ENCODE peak calls at places on chromosomes 16 and 17, in five cellular contexts. R, W, M, B and O are unnamed samples.

GRCh38 chr17:64056269-64057005 is 36.0 kb upstream of the ICAM2 start:
- DNase-seq in W (no peak), B (no peak), R (peak; percentile 43), M (no peak), O (peak; percentile 57)

GRCh38 chr17:62703269-62703775 is 75.9 kb downstream of the MRC2 start:
- DNase-seq in W (no peak), B (no peak), M (no peak), R (no peak), O (no peak)

GRCh38 chr16:19994771-19995170 is 78.9 kb downstream of the GPR139 start:
- DNase-seq in B (no peak), R (no peak), W (no peak), M (no peak), O (no peak)

GRCh38 chr16:10616744-10617640 is 36.6 kb upstream of the EMP2 start:
- DNase-seq in M (no peak), W (peak; percentile 8), B (peak; percentile 96), R (no peak), O (no peak)

GRCh38 chr16:27387724-27388123 is 14.2 kb upstream of the IL21R start:
- DNase-seq in M (no peak), B (no peak), R (no peak), W (no peak), O (peak; percentile 74)

GRCh38 chr16:14529010-14529669 is 100.9 kb downstream of the PARN start:
- DNase-seq in B (peak; percentile 94), M (peak; percentile 70), W (peak; percentile 66), R (peak; percentile 64), O (peak; percentile 81)

GRCh38 chr16:57982345-57982744 is 11.4 kb upstream of the CNGB1 start:
- DNase-seq in W (no peak), M (no peak), B (no peak), R (no peak), O (no peak)

GRCh38 chr16:82192665-82193064 is 22.6 kb upstream of the MPHOSPH6 start:
- DNase-seq in W (no peak), B (no peak), R (no peak), M (no peak), O (no peak)

GRCh38 chr17:31048780-31049179 is 46.0 kb upstream of the NF1 start:
- DNase-seq in B (no peak), M (no peak), W (no peak), R (no peak), O (no peak)

GRCh38 chr17:82865274-82865673 is 25.5 kb upstream of the ZNF750 start:
- DNase-seq in R (no peak), W (no peak), B (no peak), M (no peak), O (no peak)

GRCh38 chr17:49987681-49988441 is 7.2 kb downstream of the DLX3 start:
- DNase-seq in B (no peak), W (no peak), M (no peak), R (no peak), O (no peak)

GRCh38 chr16:11327277-11328171 is 17.7 kb upstream of the RMI2 start:
- DNase-seq in R (no peak), B (no peak), W (no peak), M (no peak), O (peak; percentile 63)

GRCh38 chr16:13421726-13422125 is 498.2 kb upstream of the ERCC4 start:
- DNase-seq in B (no peak), R (no peak), M (no peak), W (no peak), O (no peak)

GRCh38 chr17:2054740-2055493 is at the start of gene HIC1:
- DNase-seq in W (no peak), B (peak; percentile 24), M (peak; percentile 67), R (no peak), O (no peak)

GRCh38 chr16:63363738-63364137 is 1327.5 kb upstream of the CDH8 start:
- DNase-seq in M (no peak), B (peak; percentile 1), R (no peak), W (no peak), O (no peak)

GRCh38 chr17:56833023-56833811 is 503 bp downstream of the C17orf67 start:
- DNase-seq in R (peak; percentile 31), M (peak; percentile 67), W (peak; percentile 51), B (no peak), O (peak; percentile 20)

GRCh38 chr16:71711789-71712188 is 12.7 kb downstream of the PHLPP2 start:
- DNase-seq in B (no peak), W (no peak), R (no peak), M (no peak), O (no peak)

GRCh38 chr17:64546716-64547115 is 39.9 kb downstream of the CEP95 start:
- DNase-seq in M (no peak), W (no peak), B (no peak), R (no peak), O (no peak)

GRCh38 chr16:57123216-57123968 is 31.0 kb downstream of the CPNE2 start:
- DNase-seq in W (no peak), M (peak; percentile 57), B (no peak), R (no peak), O (no peak)

GRCh38 chr16:16991711-16992110 is 479.0 kb downstream of the XYLT1 start:
- DNase-seq in W (no peak), R (no peak), B (no peak), M (no peak), O (no peak)

GRCh38 chr16:53091508-53092211 is 36.9 kb downstream of the CHD9 start:
- DNase-seq in R (no peak), W (no peak), B (no peak), M (no peak), O (peak; percentile 72)

GRCh38 chr16:3149630-3150345 is 15.0 kb downstream of the ZNF213 start:
- DNase-seq in M (peak; percentile 80), W (no peak), R (no peak), B (no peak), O (no peak)

GRCh38 chr16:25092489-25092888 is 19.1 kb upstream of the LCMT1 start:
- DNase-seq in B (no peak), M (no peak), R (no peak), W (no peak), O (no peak)

GRCh38 chr16:20944861-20945390 is 44.4 kb downstream of the LYRM1 start:
- DNase-seq in R (no peak), B (peak; percentile 35), M (peak; percentile 48), W (no peak), O (no peak)

GRCh38 chr17:36818134-36818825 is 119.0 kb upstream of the LHX1 start:
- DNase-seq in B (no peak), W (no peak), R (no peak), M (no peak), O (no peak)

GRCh38 chr16:84052071-84052622 is 9.6 kb upstream of the SLC38A8 start:
- DNase-seq in M (no peak), W (no peak), R (no peak), B (no peak), O (no peak)
- TF ChIP-seq JUND in M (no peak), W (no peak), R (no peak), B (no peak), O (no peak)

GRCh38 chr16:88599092-88599733 is 29.0 kb downstream of the ZC3H18 start:
- DNase-seq in M (no peak), W (no peak), R (no peak), B (no peak), O (no peak)

GRCh38 chr16:88601313-88602036 is 31.3 kb downstream of the ZC3H18 start:
- DNase-seq in B (no peak), W (no peak), R (no peak), M (no peak), O (no peak)

GRCh38 chr16:88600539-88600896 is 30.3 kb downstream of the ZC3H18 start:
- DNase-seq in M (no peak), W (no peak), R (no peak), B (no peak), O (no peak)

GRCh38 chr16:88597856-88598491 is 27.8 kb downstream of the ZC3H18 start:
- DNase-seq in R (no peak), M (no peak), B (peak; percentile 81), W (no peak), O (no peak)

GRCh38 chr16:88599825-88600538 is 29.8 kb downstream of the ZC3H18 start:
- DNase-seq in B (no peak), W (no peak), M (no peak), R (no peak), O (no peak)
- TF ChIP-seq JUND in B (no peak), W (no peak), M (no peak), R (no peak), O (no peak)

GRCh38 chr17:45759761-45760160 is 24.4 kb upstream of the CRHR1 start:
- DNase-seq in B (no peak), M (peak; percentile 51), R (no peak), W (peak; percentile 52), O (no peak)

GRCh38 chr17:45764479-45764878 is 19.6 kb upstream of the CRHR1 start:
- DNase-seq in W (no peak), M (no peak), B (no peak), R (no peak), O (no peak)

GRCh38 chr17:45763182-45763581 is 20.9 kb upstream of the CRHR1 start:
- DNase-seq in M (no peak), R (no peak), W (no peak), B (no peak), O (no peak)

GRCh38 chr17:45758544-45758943 is 25.6 kb upstream of the CRHR1 start:
- DNase-seq in B (no peak), W (no peak), R (no peak), M (no peak), O (no peak)

DNA sequence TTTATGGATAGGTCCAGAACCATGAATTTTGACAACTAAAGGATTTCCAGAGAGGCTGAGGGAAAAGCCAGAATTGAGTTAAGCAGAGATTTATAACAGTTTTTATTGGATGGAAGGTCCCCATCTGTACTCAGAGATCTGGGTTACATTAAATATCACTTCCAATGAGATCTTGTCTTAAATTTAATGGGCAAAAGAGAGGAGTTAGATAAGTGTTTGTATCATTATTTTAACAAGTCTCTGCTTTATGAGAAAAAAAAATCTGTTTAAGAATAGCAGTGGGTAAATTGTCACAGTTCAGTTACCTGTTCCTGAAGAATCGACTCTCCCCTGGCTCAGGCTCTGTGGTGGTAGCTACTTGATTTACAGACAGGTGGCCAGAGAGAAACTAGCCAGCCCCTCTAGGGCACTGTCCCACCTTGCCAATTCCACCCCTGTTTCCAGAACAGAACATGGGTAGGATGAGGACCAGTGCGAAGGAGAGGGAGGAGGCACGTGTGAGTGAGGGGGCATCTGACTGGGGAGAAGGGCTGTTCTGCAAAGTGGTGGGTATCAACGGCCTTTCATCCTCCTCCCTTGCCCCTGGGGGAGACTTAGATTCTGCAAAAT is 22.1 kb upstream of the CRHR1 start:
- DNase-seq in R (no peak), M (no peak), B (no peak), W (no peak), O (no peak)
- TF ChIP-seq JUND in R (no peak), M (no peak), B (no peak), W (no peak), O (no peak)

DNA sequence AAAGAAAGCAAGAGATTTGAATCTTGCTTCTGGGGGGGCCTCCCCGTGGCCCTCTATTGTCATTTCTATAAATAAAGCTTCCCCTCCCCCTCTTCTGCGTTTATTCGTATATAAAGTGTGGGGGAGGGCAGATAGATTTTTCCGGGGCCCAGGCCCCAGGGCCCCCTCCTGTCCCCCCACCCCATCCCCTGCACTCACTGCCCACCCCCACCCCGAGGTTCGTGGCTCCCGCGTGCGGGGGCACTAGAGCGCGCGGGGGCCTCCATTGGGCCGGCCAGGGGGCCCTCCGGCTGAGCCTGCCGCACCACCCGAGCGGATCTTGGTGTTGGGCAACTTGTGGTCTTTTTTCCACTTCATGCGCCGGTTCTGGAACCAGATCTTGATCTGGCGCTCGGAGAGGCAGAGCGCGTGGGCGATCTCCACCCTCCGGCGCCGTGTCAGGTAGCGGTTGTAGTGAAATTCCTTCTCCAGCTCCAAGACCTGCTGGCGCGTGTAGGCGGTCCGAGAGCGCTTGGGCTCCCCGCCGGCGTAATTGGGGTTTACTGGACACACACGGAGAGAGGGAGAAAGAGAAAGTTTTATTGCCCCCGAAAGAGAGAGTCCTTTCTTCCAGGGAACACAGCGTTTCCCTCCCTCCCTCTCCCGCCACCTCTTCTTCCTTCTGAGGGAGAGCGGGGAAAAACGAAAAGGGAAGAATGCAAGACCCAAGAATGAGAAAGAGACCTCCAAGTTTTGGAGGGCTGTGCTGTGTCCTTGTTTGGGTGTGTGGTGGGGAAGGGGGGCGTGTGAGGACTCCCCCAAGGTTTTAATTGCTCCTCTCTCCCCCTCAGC is 1.5 kb downstream of the HOXB4 start:
- DNase-seq in B (no peak), R (no peak), M (peak; percentile 63), W (no peak), O (no peak)
- TF ChIP-seq JUND in B (no peak), R (no peak), M (no peak), W (no peak), O (no peak)